ENCODE peak calls at places on chromosomes 4 and X, in ten cellular contexts. I is hypothalamus, Z is endothelial cell, V is AG10803, A is NCI-H1417, N is myocyte, M is tibial nerve, Q is non-pigmented ciliary epithelial cell, H is ureter, S is mucosa of descending colon. G is an unnamed sample.
A peak's percentile ranks its signal among the peaks of the same experiment; 100 is the strongest.

GRCh38 chrX:314781-315595 is 3.6 kb downstream of the GTPBP6 start:
- DNase-seq in I (no peak), Z (no peak), V (no peak), A (no peak), N (no peak), M (no peak), Q (no peak), H (no peak), S (peak; percentile 29), G (no peak)

GRCh38 chr4:156954598-156954997 is 17.0 kb downstream of the PDGFC start:
- DNase-seq in I (no peak), Z (no peak), V (no peak), A (no peak), N (no peak), M (no peak), Q (no peak), H (no peak), S (no peak), G (no peak)

GRCh38 chr4:53273726-53274125 is 92.1 kb downstream of the SCFD2 start:
- DNase-seq in I (no peak), Z (no peak), V (peak; percentile 47), A (no peak), N (peak; percentile 76), M (no peak), Q (peak; percentile 31), H (no peak), S (no peak), G (no peak)

GRCh38 chr4:173014113-173014558 is 154.5 kb upstream of the GALNT7 start:
- DNase-seq in I (no peak), Z (peak; percentile 47), V (no peak), A (no peak), N (peak; percentile 84), M (no peak), Q (peak; percentile 45), H (no peak), S (no peak), G (peak; percentile 77)

GRCh38 chrX:27186671-27187070 is 276.5 kb downstream of the PPP4R3C start:
- DNase-seq in I (no peak), Z (no peak), V (peak; percentile 3), A (peak; percentile 18), N (peak; percentile 17), M (no peak), Q (no peak), H (no peak), S (no peak), G (peak; percentile 8)

GRCh38 chrX:19334945-19335626 is 8.6 kb upstream of the PDHA1 start:
- DNase-seq in I (no peak), Z (peak; percentile 4), V (no peak), A (peak; percentile 58), N (no peak), M (no peak), Q (no peak), H (no peak), S (no peak), G (peak; percentile 24)

GRCh38 chrX:109384569-109385174 is 97.2 kb downstream of the GUCY2F start:
- DNase-seq in I (peak; percentile 0), Z (peak; percentile 6), V (peak; percentile 21), A (peak; percentile 48), N (peak; percentile 7), M (no peak), Q (no peak), H (no peak), S (no peak), G (no peak)

GRCh38 chr4:118723369-118723768 is 38.2 kb downstream of the METTL14 start:
- DNase-seq in I (no peak), Z (no peak), V (no peak), A (no peak), N (no peak), M (no peak), Q (no peak), H (no peak), S (no peak), G (no peak)

GRCh38 chr4:89000844-89001360 is 56.1 kb downstream of the FAM13A start:
- DNase-seq in I (no peak), Z (no peak), V (peak; percentile 17), A (peak; percentile 93), N (peak; percentile 61), M (no peak), Q (peak; percentile 52), H (no peak), S (no peak), G (no peak)

GRCh38 chrX:437636-438390 is 51.1 kb upstream of the PPP2R3B start:
- DNase-seq in I (no peak), Z (no peak), V (no peak), A (no peak), N (no peak), M (no peak), Q (no peak), H (no peak), S (peak; percentile 5), G (no peak)

GRCh38 chr4:23924556-23924955 is 34.7 kb upstream of the PPARGC1A start:
- DNase-seq in I (no peak), Z (no peak), V (no peak), A (no peak), N (no peak), M (no peak), Q (no peak), H (no peak), S (no peak), G (no peak)

GRCh38 chr4:154872198-154872597 is 91.1 kb downstream of the RBM46 start:
- DNase-seq in I (no peak), Z (no peak), V (no peak), A (no peak), N (no peak), M (no peak), Q (no peak), H (no peak), S (no peak), G (no peak)

GRCh38 chrX:129540725-129541184 is 696 bp downstream of the OCRL start:
- DNase-seq in I (no peak), Z (peak; percentile 4), V (peak; percentile 28), A (no peak), N (peak; percentile 18), M (no peak), Q (no peak), H (no peak), S (peak; percentile 60), G (peak; percentile 12)